ENCODE peak calls at places on chromosome 3, in seven cellular contexts. R, K, F, Q, D, E and X are unnamed samples. For H3K4me1, the result is how much of the 10 kb centered on the place peaks cover.

GRCh38 chr3:65713016-65713415 is 325.7 kb downstream of the MAGI1 start:
- DNase-seq in R (no peak), K (no peak), F (no peak), Q (no peak), D (no peak), E (no peak), X (no peak)

GRCh38 chr3:197168606-197169005 is 129.8 kb downstream of the DLG1 start:
- DNase-seq in R (no peak), K (no peak), F (no peak), Q (no peak), D (peak), E (no peak), X (no peak)

GRCh38 chr3:193780810-193781472 is 187.9 kb downstream of the OPA1 start:
- DNase-seq in R (no peak), K (peak), F (peak), Q (peak), D (peak), E (no peak), X (peak)

GRCh38 chr3:116940719-116941118 is 231.1 kb downstream of the TUSC7 start:
- DNase-seq in R (no peak), K (no peak), F (no peak), Q (no peak), D (no peak), E (no peak), X (no peak)

GRCh38 chr3:172222474-172223071 is 183.2 kb downstream of the FNDC3B start:
- DNase-seq in R (no peak), K (no peak), F (no peak), Q (no peak), D (no peak), E (no peak), X (no peak)

GRCh38 chr3:135878501-135878900 is 87.0 kb upstream of the PPP2R3A start:
- DNase-seq in R (no peak), K (no peak), F (no peak), Q (no peak), D (no peak), E (no peak), X (no peak)

GRCh38 chr3:28544831-28545230 is 196.2 kb upstream of the AZI2 start:
- DNase-seq in R (no peak), K (no peak), F (no peak), Q (no peak), D (no peak), E (no peak), X (no peak)

GRCh38 chr3:101690972-101691371 is 4.5 kb upstream of the RPL24 start:
- DNase-seq in R (no peak), K (no peak), F (no peak), Q (no peak), D (no peak), E (no peak), X (no peak)

GRCh38 chr3:193509103-193509965 is 45.4 kb downstream of the ATP13A4 start:
- DNase-seq in R (no peak), K (no peak), F (no peak), Q (no peak), D (no peak), E (no peak), X (no peak)

GRCh38 chr3:194577985-194578905 is 55.0 kb downstream of the TMEM44 start:
- DNase-seq in R (no peak), K (no peak), F (peak), Q (no peak), D (peak), E (peak), X (no peak)

GRCh38 chr3:184354121-184354728 is 7.2 kb downstream of the CLCN2 start:
- DNase-seq in R (peak), K (no peak), F (peak), Q (no peak), D (peak), E (no peak), X (no peak)

GRCh38 chr3:143016321-143016972 is 15.1 kb downstream of the U2SURP start:
- DNase-seq in R (no peak), K (no peak), F (no peak), Q (no peak), D (no peak), E (no peak), X (no peak)

GRCh38 chr3:112500621-112501020 is 1.3 kb upstream of the BTLA start:
- DNase-seq in R (no peak), K (no peak), F (no peak), Q (peak), D (no peak), E (no peak), X (no peak)

GRCh38 chr3:67018789-67019525 is 20.9 kb downstream of the KBTBD8 start:
- DNase-seq in R (no peak), K (no peak), F (no peak), Q (no peak), D (no peak), E (no peak), X (no peak)

GRCh38 chr3:127175272-127175671 is 17.7 kb upstream of the PRR23E start:
- DNase-seq in R (no peak), K (no peak), F (no peak), Q (no peak), D (no peak), E (no peak), X (no peak)

GRCh38 chr3:183591881-183592521 is 36.5 kb upstream of the KLHL6 start:
- DNase-seq in R (no peak), K (no peak), F (no peak), Q (no peak), D (no peak), E (peak), X (no peak)

GRCh38 chr3:87336761-87337160 is 60.4 kb upstream of the POU1F1 start:
- DNase-seq in R (no peak), K (no peak), F (no peak), Q (no peak), D (no peak), E (no peak), X (no peak)

GRCh38 chr3:50825841-50826240 is 151.1 kb downstream of the DOCK3 start:
- DNase-seq in R (no peak), K (no peak), F (no peak), Q (no peak), D (no peak), E (no peak), X (no peak)

GRCh38 chr3:178255315-178255714 is 280.9 kb upstream of the KCNMB2 start:
- DNase-seq in R (no peak), K (no peak), F (no peak), Q (no peak), D (no peak), E (no peak), X (no peak)

GRCh38 chr3:188194327-188194726 is 40.4 kb downstream of the LPP start:
- DNase-seq in R (no peak), K (no peak), F (no peak), Q (no peak), D (no peak), E (no peak), X (no peak)

GRCh38 chr3:58299839-58300516 is 6.1 kb upstream of the RPP14 start:
- DNase-seq in R (no peak), K (no peak), F (no peak), Q (peak), D (peak), E (no peak), X (no peak)

GRCh38 chr3:146594843-146595482 is 10.2 kb downstream of the PLSCR5 start:
- DNase-seq in R (no peak), K (no peak), F (peak), Q (no peak), D (peak), E (peak), X (no peak)

GRCh38 chr3:126396536-126396935 is 1.8 kb downstream of the CFAP100 start:
- DNase-seq in R (no peak), K (no peak), F (no peak), Q (no peak), D (no peak), E (no peak), X (no peak)

GRCh38 chr3:113736548-113737089 is 9.4 kb downstream of the NAA50 start:
- DNase-seq in R (no peak), K (no peak), F (no peak), Q (peak), D (peak), E (peak), X (no peak)

GRCh38 chr3:170330366-170330765 is 27.1 kb upstream of the SKIL start:
- DNase-seq in R (no peak), K (no peak), F (no peak), Q (no peak), D (peak), E (peak), X (no peak)

GRCh38 chr3:46947981-46948791 is 28.4 kb downstream of the CCDC12 start:
- DNase-seq in R (peak), K (peak), F (no peak), Q (no peak), D (peak), E (peak), X (peak)

GRCh38 chr3:115330406-115330805 is 183.3 kb upstream of the ZBTB20 start:
- DNase-seq in R (no peak), K (no peak), F (no peak), Q (no peak), D (peak), E (no peak), X (no peak)

GRCh38 chr3:42139740-42140453 is 48.7 kb downstream of the TRAK1 start:
- DNase-seq in R (no peak), K (no peak), F (no peak), Q (no peak), D (no peak), E (no peak), X (no peak)

GRCh38 chr3:129085818-129086217 is 25.2 kb downstream of the GP9 start:
- DNase-seq in R (no peak), K (no peak), F (no peak), Q (no peak), D (no peak), E (no peak), X (no peak)

GRCh38 chr3:108477511-108478147 is 32.8 kb downstream of the MYH15 start:
- DNase-seq in R (peak), K (no peak), F (no peak), Q (peak), D (peak), E (peak), X (no peak)

GRCh38 chr3:31010491-31010890 is 116.0 kb upstream of the GADL1 start:
- DNase-seq in R (no peak), K (no peak), F (no peak), Q (no peak), D (no peak), E (no peak), X (no peak)

GRCh38 chr3:54134713-54135112 is 12.4 kb downstream of the CACNA2D3 start:
- DNase-seq in R (no peak), K (no peak), F (no peak), Q (no peak), D (no peak), E (no peak), X (no peak)

GRCh38 chr3:13348100-13348499 is 72.0 kb downstream of the NUP210 start:
- DNase-seq in R (no peak), K (no peak), F (no peak), Q (no peak), D (no peak), E (no peak), X (no peak)

GRCh38 chr3:13348671-13349396 is 71.3 kb downstream of the NUP210 start:
- DNase-seq in R (no peak), K (no peak), F (no peak), Q (no peak), D (no peak), E (no peak), X (no peak)

GRCh38 chr3:13347390-13347966 is 72.6 kb downstream of the NUP210 start:
- DNase-seq in R (no peak), K (no peak), F (no peak), Q (no peak), D (no peak), E (no peak), X (no peak)

GRCh38 chr3:13352621-13353131 is 67.4 kb downstream of the NUP210 start:
- DNase-seq in R (no peak), K (no peak), F (no peak), Q (no peak), D (peak), E (no peak), X (no peak)

DNA sequence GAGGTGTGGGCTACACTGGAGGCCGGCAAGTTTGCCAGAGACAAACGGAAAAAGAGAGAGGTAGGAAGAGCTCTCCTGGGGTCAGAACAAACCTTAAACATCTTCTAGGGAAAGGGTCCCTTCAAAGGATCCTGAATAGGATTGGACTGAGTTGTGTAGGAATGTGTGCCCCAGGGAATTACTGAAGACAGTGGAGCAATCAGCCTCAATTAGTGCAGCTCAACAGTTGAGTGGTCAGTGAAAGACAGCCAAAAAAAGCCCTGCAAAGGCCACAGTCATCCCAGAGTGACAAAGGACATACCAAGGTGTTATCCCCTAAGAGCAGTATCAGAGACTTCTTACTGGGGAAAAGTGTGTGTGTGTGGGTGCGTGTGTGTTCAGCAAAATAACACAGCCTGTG is 70.3 kb downstream of the NUP210 start:
- DNase-seq in R (no peak), K (no peak), F (no peak), Q (peak), D (no peak), E (no peak), X (no peak)
- H3K4me1 ChIP-seq in R (under half), K (under half), F (under half), Q (under half), D (under half), E (under half), X (under half)

GRCh38 chr3:150745832-150746231 is 17.1 kb downstream of the SIAH2 start:
- DNase-seq in R (no peak), K (no peak), F (no peak), Q (no peak), D (no peak), E (no peak), X (no peak)

GRCh38 chr3:150749218-150749617 is 13.8 kb downstream of the SIAH2 start:
- DNase-seq in R (no peak), K (no peak), F (no peak), Q (no peak), D (no peak), E (no peak), X (no peak)

GRCh38 chr3:150748648-150749047 is 14.3 kb downstream of the SIAH2 start:
- DNase-seq in R (no peak), K (no peak), F (no peak), Q (no peak), D (no peak), E (no peak), X (no peak)

GRCh38 chr3:150746791-150747590 is 16.0 kb downstream of the SIAH2 start:
- DNase-seq in R (no peak), K (no peak), F (no peak), Q (no peak), D (no peak), E (no peak), X (no peak)

GRCh38 chr3:150747909-150748568 is 14.9 kb downstream of the SIAH2 start:
- DNase-seq in R (no peak), K (no peak), F (no peak), Q (no peak), D (no peak), E (no peak), X (no peak)
- H3K4me1 ChIP-seq in R (under half), K (half or more), F (under half), Q (under half), D (under half), E (under half), X (half or more)

GRCh38 chr3:40046149-40046548 is 236.7 kb downstream of the MYRIP start:
- DNase-seq in R (no peak), K (no peak), F (no peak), Q (no peak), D (no peak), E (no peak), X (no peak)

GRCh38 chr3:40047406-40047805 is 238.0 kb downstream of the MYRIP start:
- DNase-seq in R (no peak), K (no peak), F (no peak), Q (no peak), D (no peak), E (no peak), X (no peak)

GRCh38 chr3:40044487-40044886 is 235.1 kb downstream of the MYRIP start:
- DNase-seq in R (no peak), K (no peak), F (no peak), Q (no peak), D (no peak), E (no peak), X (no peak)

GRCh38 chr3:40043444-40043755 is 234.0 kb downstream of the MYRIP start:
- DNase-seq in R (no peak), K (no peak), F (no peak), Q (no peak), D (no peak), E (no peak), X (no peak)

DNA sequence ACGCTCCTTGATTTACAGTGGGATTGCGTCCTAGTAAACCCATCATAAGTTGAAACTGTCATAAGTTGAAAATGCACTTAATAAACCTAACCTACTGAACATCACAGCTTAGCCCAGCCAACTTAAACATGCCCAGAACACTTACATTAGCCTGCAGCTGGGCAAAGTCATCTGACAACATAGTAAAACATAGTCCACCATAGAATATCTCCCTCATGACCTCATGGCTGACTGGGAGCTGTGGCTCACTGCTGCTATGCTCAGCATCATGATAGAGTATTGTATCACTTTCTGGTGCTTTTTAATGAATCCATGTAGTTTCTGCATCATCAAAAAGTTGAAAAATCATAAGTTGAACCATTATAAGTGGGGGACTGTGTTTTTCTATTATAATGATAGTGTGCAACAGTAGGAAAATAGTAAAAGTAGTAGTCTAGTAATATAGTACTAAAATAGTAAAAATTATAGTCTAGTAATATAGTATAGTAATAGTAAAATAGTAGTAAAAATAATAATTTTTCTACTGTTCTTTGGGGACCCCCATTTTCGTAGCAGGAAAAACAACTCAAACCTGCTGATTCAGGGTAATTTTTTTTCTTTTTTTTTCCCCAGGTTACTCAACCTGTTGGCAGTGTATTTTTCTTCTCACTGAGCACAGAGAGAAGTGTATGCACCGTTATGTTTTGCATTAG is 233.5 kb downstream of the MYRIP start:
- DNase-seq in R (no peak), K (no peak), F (no peak), Q (no peak), D (no peak), E (no peak), X (no peak)
- H3K4me1 ChIP-seq in R (under half), K (under half), F (under half), Q (under half), D (under half), E (under half), X (under half)

DNA sequence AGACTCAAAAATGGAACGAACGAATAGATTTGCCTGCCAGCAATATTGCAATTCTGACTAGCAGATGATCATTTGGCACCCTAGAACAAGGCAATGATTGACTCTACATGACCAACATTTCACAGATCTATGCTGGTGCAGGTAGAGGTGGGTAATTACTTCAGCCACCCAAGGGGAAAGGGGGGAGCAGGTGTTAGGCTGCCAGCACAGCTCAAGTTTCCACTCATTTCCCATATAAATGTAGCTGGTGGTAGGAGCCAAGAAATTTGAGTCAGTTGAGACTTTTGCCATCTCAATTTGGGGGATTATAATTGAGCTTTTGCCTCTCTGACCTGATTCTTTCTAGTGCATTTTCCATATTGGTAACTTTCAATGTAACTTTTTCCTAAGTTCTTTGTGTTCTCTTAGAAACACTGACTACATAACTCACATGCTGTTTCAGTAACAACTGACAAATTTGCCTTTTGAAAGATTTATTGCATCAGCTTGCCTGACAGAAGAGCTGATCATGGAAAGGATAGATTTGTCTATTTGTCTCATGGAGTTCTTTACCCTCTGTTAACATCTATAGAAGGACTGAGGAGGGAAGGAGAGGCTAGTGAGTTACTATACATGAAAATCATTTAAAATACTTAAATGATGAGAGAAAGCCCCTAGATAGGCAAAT is 902.5 kb downstream of the ZPLD1 start:
- DNase-seq in R (no peak), K (no peak), F (no peak), Q (no peak), D (no peak), E (no peak), X (no peak)
- H3K4me1 ChIP-seq in R (under half), K (under half), F (under half), Q (under half), D (under half), E (under half), X (under half)

GRCh38 chr3:32482693-32483092 is 20.0 kb downstream of the CMTM6 start:
- DNase-seq in R (no peak), K (no peak), F (no peak), Q (no peak), D (no peak), E (no peak), X (no peak)
- H3K4me1 ChIP-seq in R (under half), K (under half), F (under half), Q (under half), D (under half), E (under half), X (under half)